ENCODE peak calls at places on chromosomes 5 and 9, in four cellular contexts. Q, A, R and P are unnamed samples.

GRCh38 chr5:7878381-7878873 is 9.5 kb downstream of the MTRR start:
- DNase-seq in Q (no peak), R (no peak), A (no peak), P (no peak)

GRCh38 chr9:72453797-72454196 is 67.6 kb upstream of the TMC1 start:
- DNase-seq in A (no peak), Q (no peak), R (no peak), P (no peak)

GRCh38 chr5:66417681-66418248 is 178.4 kb upstream of the MAST4 start:
- DNase-seq in A (no peak), R (no peak), Q (no peak), P (peak; percentile 21)

GRCh38 chr5:170107674-170108073 is 2.0 kb downstream of the FOXI1 start:
- DNase-seq in A (no peak), Q (no peak), R (no peak), P (no peak)

GRCh38 chr5:72503888-72504491 is 3.2 kb downstream of the ZNF366 start:
- DNase-seq in Q (peak; percentile 36), R (no peak), A (no peak), P (no peak)

GRCh38 chr5:12270914-12271313 is 366.7 kb upstream of the CTNND2 start:
- DNase-seq in R (no peak), Q (no peak), A (no peak), P (no peak)

GRCh38 chr5:61732796-61733195 is 400.7 kb downstream of the ZSWIM6 start:
- DNase-seq in A (no peak), R (no peak), Q (no peak), P (no peak)

GRCh38 chr9:127943746-127944145 is 6.1 kb upstream of the DPM2 start:
- DNase-seq in A (peak; percentile 96), Q (peak; percentile 84), R (peak; percentile 79), P (peak; percentile 92)

GRCh38 chr5:38207343-38207742 is 51.0 kb upstream of the EGFLAM start:
- DNase-seq in Q (no peak), R (no peak), A (peak; percentile 16), P (no peak)

GRCh38 chr5:92559743-92560142 is 1021.3 kb downstream of the NR2F1-AS1 start:
- DNase-seq in R (no peak), Q (no peak), A (no peak), P (no peak)

GRCh38 chr9:133277467-133277866 is 2.5 kb upstream of the ABO start:
- DNase-seq in R (no peak), Q (no peak), A (no peak), P (no peak)

GRCh38 chr5:79255786-79256557 is 20.0 kb downstream of the JMY start:
- DNase-seq in Q (peak; percentile 27), A (peak; percentile 75), R (peak; percentile 63), P (peak; percentile 47)

GRCh38 chr9:107929439-107929838 is 439.9 kb upstream of the KLF4 start:
- DNase-seq in A (no peak), R (no peak), Q (no peak), P (no peak)

GRCh38 chr9:124782661-124783574 is 6.0 kb downstream of the OLFML2A start:
- DNase-seq in Q (no peak), A (peak; percentile 14), R (no peak), P (no peak)

GRCh38 chr5:133618141-133618540 is 5.8 kb upstream of the FSTL4 start:
- DNase-seq in R (no peak), Q (no peak), A (no peak), P (no peak)

GRCh38 chr9:16442622-16443021 is 427.8 kb downstream of the BNC2 start:
- DNase-seq in Q (no peak), A (peak; percentile 33), R (peak; percentile 25), P (no peak)

GRCh38 chr9:70470050-70471015 is 55.9 kb upstream of the KLF9 start:
- DNase-seq in Q (no peak), R (no peak), A (no peak), P (no peak)

GRCh38 chr5:108295588-108296368 is 86.1 kb downstream of the FBXL17 start:
- DNase-seq in R (no peak), Q (no peak), A (no peak), P (no peak)

GRCh38 chr5:167754501-167754941 is 536.9 kb upstream of the WWC1 start:
- DNase-seq in R (no peak), A (no peak), Q (no peak), P (no peak)

GRCh38 chr9:111803924-111804323 is 9.2 kb upstream of the SHOC1 start:
- DNase-seq in Q (no peak), A (no peak), R (no peak), P (no peak)

GRCh38 chr9:111804636-111805035 is 9.9 kb upstream of the SHOC1 start:
- DNase-seq in R (no peak), A (no peak), Q (no peak), P (no peak)

GRCh38 chr9:111805262-111805661 is 10.5 kb upstream of the SHOC1 start:
- DNase-seq in Q (no peak), A (no peak), R (no peak), P (no peak)

GRCh38 chr9:111805841-111806241 is 11.1 kb upstream of the SHOC1 start:
- DNase-seq in Q (no peak), R (no peak), A (no peak), P (no peak)

DNA sequence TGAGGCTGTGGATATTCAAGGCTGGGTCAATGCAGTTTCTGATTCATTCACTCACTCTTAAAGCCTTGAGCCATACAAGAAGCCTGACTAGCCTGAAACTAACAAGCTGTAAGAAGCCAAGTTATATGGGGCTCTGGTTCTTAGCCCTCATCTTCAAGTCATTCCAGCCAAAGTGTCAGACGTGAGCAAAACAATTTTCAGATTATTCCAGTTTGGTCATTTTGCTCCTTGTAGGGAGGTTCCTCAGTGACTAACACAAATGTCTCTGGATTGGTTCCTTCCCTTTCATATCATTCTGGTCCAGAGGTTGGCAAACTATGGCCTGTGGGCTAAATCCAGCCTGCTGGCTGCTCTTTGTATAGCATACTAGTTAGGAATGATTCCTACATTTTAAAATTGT is 12.5 kb upstream of the SHOC1 start:
- DNase-seq in A (no peak), Q (no peak), R (no peak), P (no peak)
- TF ChIP-seq TEAD4 in A (no peak), Q (no peak), R (no peak), P (no peak)

DNA sequence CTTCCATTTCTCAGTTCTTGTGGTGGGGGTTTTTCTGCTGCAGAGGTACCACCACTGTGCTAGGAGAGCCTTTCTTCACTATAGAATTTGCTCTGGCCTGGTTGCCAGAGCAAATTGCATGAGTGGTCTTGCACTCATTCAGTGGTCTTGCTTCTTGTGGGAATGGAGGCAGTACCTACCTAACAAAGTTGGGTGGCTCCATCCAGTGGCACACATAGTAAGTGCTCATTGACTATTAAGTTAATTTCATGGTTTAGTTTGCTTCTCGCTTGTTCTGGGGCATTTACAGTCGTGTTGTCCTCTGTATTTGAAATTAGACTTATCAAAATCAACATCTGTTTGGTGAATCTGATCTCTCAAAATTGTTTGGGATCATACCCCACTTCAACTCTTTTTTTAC is 23.0 kb downstream of the SLC28A3 start:
- DNase-seq in A (no peak), Q (no peak), R (no peak), P (no peak)
- TF ChIP-seq TEAD4 in A (no peak), Q (no peak), R (no peak), P (no peak)

GRCh38 chr5:141608557-141608956 is 10.2 kb downstream of the DIAPH1 start:
- DNase-seq in Q (no peak), R (no peak), A (no peak), P (no peak)
- TF ChIP-seq TEAD4 in Q (no peak), R (no peak), A (no peak), P (no peak)

DNA sequence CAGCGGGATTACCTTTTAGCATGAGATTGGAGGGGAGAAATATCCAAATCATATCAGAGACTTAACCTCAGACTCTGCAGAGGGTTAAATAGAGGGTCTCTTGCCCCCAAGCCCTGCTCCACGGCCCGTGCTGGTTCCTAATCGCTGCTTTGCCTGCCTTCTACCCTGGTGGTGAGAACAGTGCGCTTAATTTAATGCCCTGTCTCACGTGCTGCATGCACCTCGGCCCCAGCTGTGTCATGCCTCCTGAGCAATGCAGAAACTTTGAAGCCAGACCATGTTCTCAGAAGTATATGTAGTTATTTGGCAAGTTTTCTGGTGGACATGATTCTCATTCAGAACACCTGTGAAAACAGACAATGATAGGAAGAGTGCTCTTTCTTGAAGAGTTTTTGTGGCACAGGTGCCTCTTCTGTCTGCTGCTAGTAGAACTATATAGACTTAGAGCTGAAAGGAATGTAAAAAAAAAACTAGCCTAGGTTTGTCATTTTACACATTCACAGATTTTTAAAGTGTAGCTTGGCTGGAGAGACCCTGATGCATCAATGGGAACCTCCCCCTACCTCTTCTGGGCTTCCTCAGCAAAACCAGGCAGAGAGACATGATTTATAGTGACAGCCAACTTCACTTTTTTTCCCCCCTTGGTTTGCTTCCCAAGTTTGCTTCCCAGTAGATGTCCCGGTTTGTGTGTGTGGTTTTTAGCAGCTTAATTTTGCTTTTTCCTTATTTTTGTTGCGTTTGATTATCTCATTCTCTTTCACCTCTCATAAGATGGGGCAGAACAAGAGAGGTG is 1.6 kb downstream of the OTULIN start:
- DNase-seq in A (no peak), Q (no peak), R (no peak), P (peak; percentile 39)
- TF ChIP-seq TEAD4 in A (no peak), Q (no peak), R (no peak), P (no peak)

GRCh38 chr5:218457-219289 is 553 bp downstream of the SDHA start:
- DNase-seq in R (no peak), A (peak; percentile 42), Q (peak; percentile 66), P (peak; percentile 54)

GRCh38 chr5:223791-224190 is 5.7 kb downstream of the SDHA start:
- DNase-seq in R (no peak), Q (no peak), A (no peak), P (no peak)

GRCh38 chr5:217860-218456 is at the start of the genes CCDC127 and SDHA:
- DNase-seq in Q (peak; percentile 100), A (peak; percentile 97), R (peak; percentile 90), P (peak; percentile 100)

GRCh38 chr5:219492-219891 is 1.4 kb downstream of the SDHA start:
- DNase-seq in A (no peak), Q (no peak), R (no peak), P (no peak)

DNA sequence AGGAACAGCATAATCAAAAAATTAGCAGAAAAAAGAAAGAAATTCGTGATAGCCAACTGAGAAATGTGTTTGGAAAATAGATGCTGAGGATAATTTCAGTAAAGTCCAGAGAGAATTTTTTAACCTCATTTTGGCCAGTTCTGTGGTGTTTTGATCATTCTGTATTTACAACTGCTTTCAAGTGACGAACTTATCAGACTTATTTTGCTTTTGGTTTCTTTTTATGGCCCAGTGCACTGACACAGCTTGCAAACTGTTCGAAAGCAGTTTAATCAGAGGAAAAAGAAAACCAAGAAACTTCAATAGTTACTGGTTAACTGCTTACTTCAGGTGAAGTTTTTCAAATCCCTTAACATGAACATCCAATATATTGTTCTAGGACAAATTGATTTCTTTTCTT is 1.9 kb downstream of the SDHA start:
- DNase-seq in R (no peak), A (no peak), Q (no peak), P (no peak)
- TF ChIP-seq TEAD4 in R (no peak), A (no peak), Q (no peak), P (no peak)

DNA sequence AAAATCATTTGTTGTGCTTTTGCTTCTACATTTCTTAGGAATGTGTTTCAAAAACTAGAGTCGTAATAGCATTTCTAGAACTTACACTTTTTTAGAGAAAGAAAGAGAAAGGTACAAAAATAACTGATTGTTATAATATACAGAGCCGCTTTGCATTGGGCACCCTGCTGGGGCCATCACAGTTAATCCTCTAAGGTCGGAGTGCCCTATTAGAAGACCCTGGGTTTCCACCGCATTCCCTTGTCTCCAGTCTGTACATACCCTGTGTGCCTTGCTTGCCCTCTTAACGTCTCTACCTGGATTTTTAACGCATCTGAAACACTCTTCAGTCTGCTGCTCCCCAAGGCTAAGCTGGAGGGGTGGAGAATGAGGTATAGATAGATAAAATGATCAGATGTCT is 1.3 kb downstream of the MARVELD2 start:
- DNase-seq in Q (no peak), A (no peak), R (no peak), P (no peak)
- TF ChIP-seq TEAD4 in Q (no peak), A (no peak), R (no peak), P (no peak)